ENCODE peak calls at places on chromosomes 1 and 21, in five cellular contexts. M is neural progenitor cell, F is fibroblast of lung, W is HFF-Myc, Q is right atrium auricular region. H is an unnamed sample.

GRCh38 chr1:156528875-156529425 is 28.4 kb upstream of the MEF2D start:
- DNase-seq in M (no peak), F (no peak), W (no peak), Q (no peak), H (no peak)

GRCh38 chr1:156359973-156360372 is 9.0 kb upstream of the RHBG start:
- DNase-seq in M (peak; percentile 64), F (peak; percentile 26), W (peak; percentile 36), Q (no peak), H (no peak)

GRCh38 chr1:4652631-4653327 is 1.6 kb upstream of the AJAP1 start:
- DNase-seq in M (peak; percentile 80), F (no peak), W (no peak), Q (no peak), H (peak; percentile 83)

GRCh38 chr1:22141948-22142314 is 966 bp downstream of the WNT4 start:
- DNase-seq in M (peak; percentile 35), F (no peak), W (no peak), Q (no peak), H (no peak)

GRCh38 chr1:56774067-56774609 is 45.1 kb downstream of the FYB2 start:
- DNase-seq in M (no peak), F (no peak), W (no peak), Q (no peak), H (peak; percentile 11)

GRCh38 chr1:238409947-238410346 is 519.2 kb upstream of the ZP4 start:
- DNase-seq in M (no peak), F (peak; percentile 29), W (no peak), Q (no peak), H (no peak)

GRCh38 chr1:66768935-66769334 is 16.7 kb downstream of the DYNLT5 start:
- DNase-seq in M (no peak), F (no peak), W (no peak), Q (no peak), H (no peak)

GRCh38 chr1:66540434-66541032 is 6.6 kb downstream of the SGIP1 start:
- DNase-seq in M (no peak), F (no peak), W (no peak), Q (no peak), H (no peak)

GRCh38 chr21:14773777-14774345 is 227.7 kb upstream of the SAMSN1 start:
- DNase-seq in M (peak; percentile 76), F (no peak), W (no peak), Q (peak; percentile 61), H (peak; percentile 21)

GRCh38 chr1:193311226-193311948 is 125.0 kb upstream of the B3GALT2 start:
- DNase-seq in M (no peak), F (no peak), W (no peak), Q (no peak), H (no peak)

GRCh38 chr1:63663873-63664272 is 70.7 kb downstream of the PGM1 start:
- DNase-seq in M (no peak), F (no peak), W (no peak), Q (no peak), H (no peak)

GRCh38 chr1:2195785-2196184 is 1.2 kb upstream of the FAAP20 start:
- DNase-seq in M (no peak), F (no peak), W (no peak), Q (no peak), H (no peak)

GRCh38 chr1:156750932-156751723 is at the start of gene HDGF:
- DNase-seq in M (peak; percentile 77), F (peak; percentile 34), W (no peak), Q (no peak), H (no peak)

GRCh38 chr1:1901641-1902294 is 10.9 kb upstream of the GNB1 start:
- DNase-seq in M (no peak), F (no peak), W (no peak), Q (no peak), H (no peak)

GRCh38 chr1:157496121-157496526 is 56.2 kb downstream of the FCRL5 start:
- DNase-seq in M (peak; percentile 67), F (peak; percentile 24), W (peak; percentile 10), Q (no peak), H (peak; percentile 39)

GRCh38 chr1:32876341-32877210 is 5.9 kb upstream of the FNDC5 start:
- DNase-seq in M (peak; percentile 65), F (peak; percentile 37), W (no peak), Q (no peak), H (peak; percentile 80)

GRCh38 chr1:152107984-152108898 is 7.0 kb downstream of the TCHH start:
- DNase-seq in M (peak; percentile 4), F (peak; percentile 82), W (no peak), Q (no peak), H (no peak)

GRCh38 chr1:6447818-6448748 is 17.9 kb downstream of the TNFRSF25 start:
- DNase-seq in M (peak; percentile 82), F (no peak), W (no peak), Q (no peak), H (no peak)

GRCh38 chr1:218865591-218865990 is 308.1 kb upstream of the LYPLAL1 start:
- DNase-seq in M (no peak), F (peak; percentile 34), W (no peak), Q (no peak), H (no peak)

GRCh38 chr1:9455487-9456237 is 83.6 kb upstream of the SLC25A33 start:
- DNase-seq in M (peak; percentile 93), F (peak; percentile 68), W (no peak), Q (no peak), H (peak; percentile 82)

GRCh38 chr1:247102381-247102780 is 1.8 kb downstream of the ZNF669 start:
- DNase-seq in M (no peak), F (peak; percentile 58), W (no peak), Q (no peak), H (no peak)

GRCh38 chr1:154326546-154327465 is 1.5 kb downstream of the ATP8B2 start:
- DNase-seq in M (no peak), F (peak; percentile 93), W (peak; percentile 57), Q (peak; percentile 90), H (no peak)

GRCh38 chr1:27436204-27437159 is 44.1 kb downstream of the GPR3 start:
- DNase-seq in M (no peak), F (peak; percentile 74), W (no peak), Q (no peak), H (no peak)

GRCh38 chr1:220498188-220498587 is 29.7 kb upstream of the MARK1 start:
- DNase-seq in M (no peak), F (no peak), W (no peak), Q (no peak), H (no peak)

GRCh38 chr21:45984584-45985095 is 3.1 kb downstream of the COL6A1 start:
- DNase-seq in M (no peak), F (no peak), W (no peak), Q (no peak), H (no peak)

GRCh38 chr1:31509124-31510072 is 66.9 kb upstream of the TINAGL1 start:
- DNase-seq in M (no peak), F (no peak), W (no peak), Q (no peak), H (peak; percentile 82)

GRCh38 chr1:156627313-156627880 is 8.2 kb downstream of the HAPLN2 start:
- DNase-seq in M (peak; percentile 64), F (peak; percentile 29), W (no peak), Q (no peak), H (peak; percentile 55)

GRCh38 chr1:143735764-143736461 is 235.9 kb downstream of the FAM72C start:
- DNase-seq in M (no peak), F (no peak), W (no peak), Q (no peak), H (no peak)

GRCh38 chr1:171913385-171913784 is 72.1 kb downstream of the DNM3 start:
- DNase-seq in M (no peak), F (peak; percentile 24), W (no peak), Q (no peak), H (no peak)

GRCh38 chr1:75712306-75712705 is 12.2 kb upstream of the ACADM start:
- DNase-seq in M (no peak), F (peak; percentile 22), W (no peak), Q (no peak), H (no peak)

GRCh38 chr21:41373253-41373652 is 11.4 kb downstream of the MX2 start:
- DNase-seq in M (no peak), F (no peak), W (no peak), Q (no peak), H (no peak)

GRCh38 chr1:17010601-17011438 is 908 bp downstream of the ATP13A2 start:
- DNase-seq in M (peak; percentile 23), F (peak; percentile 21), W (no peak), Q (peak; percentile 69), H (no peak)
- TF ChIP-seq CTCF in M (no peak), F (no peak), W (no peak), Q (no peak), H (no peak)

DNA sequence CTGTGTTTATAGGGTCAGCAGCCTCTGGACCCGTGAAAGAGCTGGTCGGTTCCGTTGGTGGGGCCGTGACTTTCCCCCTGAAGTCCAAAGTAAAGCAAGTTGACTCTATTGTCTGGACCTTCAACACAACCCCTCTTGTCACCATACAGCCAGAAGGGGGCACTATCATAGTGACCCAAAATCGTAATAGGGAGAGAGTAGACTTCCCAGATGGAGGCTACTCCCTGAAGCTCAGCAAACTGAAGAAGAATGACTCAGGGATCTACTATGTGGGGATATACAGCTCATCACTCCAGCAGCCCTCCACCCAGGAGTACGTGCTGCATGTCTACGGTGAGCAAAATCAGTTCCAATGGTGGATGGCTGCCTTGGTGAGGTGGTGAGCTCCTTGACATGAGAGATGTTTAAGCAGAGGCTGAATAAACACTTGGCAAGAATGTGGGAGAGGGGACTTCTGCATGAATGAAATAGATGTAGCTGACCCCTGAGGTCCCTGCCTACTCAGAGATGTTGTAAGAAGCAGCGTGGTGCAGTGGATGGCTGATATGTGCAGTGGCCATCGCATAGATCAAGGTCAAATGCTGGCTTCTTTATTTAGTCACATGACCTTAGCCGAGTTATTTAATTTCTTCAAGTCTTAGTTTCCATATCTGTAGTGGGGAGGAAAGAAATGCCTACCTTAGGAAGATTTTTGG is 9.3 kb downstream of the SLAMF7 start:
- DNase-seq in M (no peak), F (no peak), W (no peak), Q (no peak), H (no peak)
- TF ChIP-seq CTCF in M (peak; percentile 46), F (no peak), W (peak; percentile 15), Q (no peak), H (peak; percentile 37)

GRCh38 chr1:109882288-109883245 is 28.1 kb upstream of the CSF1 start:
- DNase-seq in M (no peak), F (no peak), W (no peak), Q (no peak), H (no peak)
- TF ChIP-seq CTCF in M (no peak), F (no peak), W (no peak), Q (no peak), H (no peak)

GRCh38 chr1:94792473-94792875 is 27.7 kb upstream of the SLC44A3 start:
- DNase-seq in M (no peak), F (peak; percentile 27), W (peak; percentile 63), Q (no peak), H (peak; percentile 44)
- TF ChIP-seq CTCF in M (no peak), F (no peak), W (peak; percentile 17), Q (no peak), H (no peak)

DNA sequence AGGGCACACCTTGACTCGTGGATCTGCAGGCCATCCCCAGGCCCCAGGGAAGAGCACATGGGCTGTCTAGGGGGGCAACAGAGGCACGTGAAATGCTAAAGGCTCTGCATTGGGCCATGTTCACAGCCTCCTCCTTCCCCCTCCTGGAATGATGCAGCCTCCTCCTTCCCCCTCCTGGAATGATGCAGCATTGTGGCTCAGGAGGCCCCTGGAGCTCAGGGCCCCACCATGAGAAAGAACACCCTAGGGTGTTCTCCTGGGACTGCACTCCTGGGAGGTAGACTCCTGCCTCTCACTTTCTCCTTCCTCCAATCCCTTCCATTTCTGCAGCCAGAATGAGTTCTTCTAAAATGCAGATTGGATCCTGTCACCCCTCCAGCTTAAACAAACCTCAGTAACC is 1.5 kb upstream of the IGFN1 start:
- DNase-seq in M (no peak), F (no peak), W (no peak), Q (no peak), H (no peak)
- TF ChIP-seq CTCF in M (no peak), F (no peak), W (no peak), Q (no peak), H (no peak)

H was measured in GM10248.